ENCODE peak calls at places on chromosomes 3 and 15, in seven cellular contexts. One of them, this sample, is unnamed.

GRCh38 chr3:9151240-9151639 is 98.2 kb downstream of the SRGAP3 start:
- DNase-seq in stimulated activated CD8-positive, alpha-beta memory T cell treated with anti-CD3 and anti-CD28 coated beads, Interleukin-7, amount 100 ng/mL, for 4 hours: no peak
- DNase-seq in HEK293T: no peak
- DNase-seq in GM13977: no peak
- DNase-seq in AG09309: no peak
- DNase-seq in 8988T: no peak
- DNase-seq in natural killer cell treated with Interleukin-12 subunit alpha and Interleukin-12 subunit beta and Interleukin-15 and Interleukin-18, amount 100 ng/mL, for 72 hours: no peak
- DNase-seq in this sample: no peak

GRCh38 chr15:96320703-96321421 is 9.6 kb upstream of the NR2F2 start:
- DNase-seq in 8988T: no peak
- DNase-seq in AG09309: no peak
- DNase-seq in HEK293T: no peak
- DNase-seq in stimulated activated CD8-positive, alpha-beta memory T cell treated with anti-CD3 and anti-CD28 coated beads, Interleukin-7, amount 100 ng/mL, for 4 hours: no peak
- DNase-seq in natural killer cell treated with Interleukin-12 subunit alpha and Interleukin-12 subunit beta and Interleukin-15 and Interleukin-18, amount 100 ng/mL, for 72 hours: no peak
- DNase-seq in GM13977: no peak
- DNase-seq in this sample: no peak

GRCh38 chr3:63911395-63911900 is 735 bp downstream of the SCAANT1 start:
- DNase-seq in AG09309: no peak
- DNase-seq in natural killer cell treated with Interleukin-12 subunit alpha and Interleukin-12 subunit beta and Interleukin-15 and Interleukin-18, amount 100 ng/mL, for 72 hours: no peak
- DNase-seq in stimulated activated CD8-positive, alpha-beta memory T cell treated with anti-CD3 and anti-CD28 coated beads, Interleukin-7, amount 100 ng/mL, for 4 hours: no peak
- DNase-seq in GM13977: peak
- DNase-seq in HEK293T: no peak
- DNase-seq in 8988T: no peak
- DNase-seq in this sample: no peak

GRCh38 chr3:196111939-196112386 is 30.1 kb upstream of the TFRC start:
- DNase-seq in 8988T: no peak
- DNase-seq in HEK293T: no peak
- DNase-seq in AG09309: no peak
- DNase-seq in stimulated activated CD8-positive, alpha-beta memory T cell treated with anti-CD3 and anti-CD28 coated beads, Interleukin-7, amount 100 ng/mL, for 4 hours: no peak
- DNase-seq in natural killer cell treated with Interleukin-12 subunit alpha and Interleukin-12 subunit beta and Interleukin-15 and Interleukin-18, amount 100 ng/mL, for 72 hours: no peak
- DNase-seq in GM13977: peak
- DNase-seq in this sample: no peak

GRCh38 chr3:173681188-173681587 is 283.6 kb downstream of the NLGN1 start:
- DNase-seq in HEK293T: no peak
- DNase-seq in GM13977: no peak
- DNase-seq in natural killer cell treated with Interleukin-12 subunit alpha and Interleukin-12 subunit beta and Interleukin-15 and Interleukin-18, amount 100 ng/mL, for 72 hours: no peak
- DNase-seq in 8988T: no peak
- DNase-seq in AG09309: no peak
- DNase-seq in stimulated activated CD8-positive, alpha-beta memory T cell treated with anti-CD3 and anti-CD28 coated beads, Interleukin-7, amount 100 ng/mL, for 4 hours: no peak
- DNase-seq in this sample: no peak

GRCh38 chr3:187987919-187988318 is 166.0 kb upstream of the LPP start:
- DNase-seq in GM13977: no peak
- DNase-seq in AG09309: no peak
- DNase-seq in natural killer cell treated with Interleukin-12 subunit alpha and Interleukin-12 subunit beta and Interleukin-15 and Interleukin-18, amount 100 ng/mL, for 72 hours: no peak
- DNase-seq in 8988T: no peak
- DNase-seq in HEK293T: no peak
- DNase-seq in stimulated activated CD8-positive, alpha-beta memory T cell treated with anti-CD3 and anti-CD28 coated beads, Interleukin-7, amount 100 ng/mL, for 4 hours: peak
- DNase-seq in this sample: no peak

GRCh38 chr3:114722530-114722929 is 424.6 kb downstream of the ZBTB20 start:
- DNase-seq in natural killer cell treated with Interleukin-12 subunit alpha and Interleukin-12 subunit beta and Interleukin-15 and Interleukin-18, amount 100 ng/mL, for 72 hours: no peak
- DNase-seq in AG09309: no peak
- DNase-seq in stimulated activated CD8-positive, alpha-beta memory T cell treated with anti-CD3 and anti-CD28 coated beads, Interleukin-7, amount 100 ng/mL, for 4 hours: no peak
- DNase-seq in 8988T: no peak
- DNase-seq in HEK293T: no peak
- DNase-seq in GM13977: no peak
- DNase-seq in this sample: no peak

GRCh38 chr3:136994772-136995516 is 37.2 kb downstream of the IL20RB start:
- DNase-seq in AG09309: peak
- DNase-seq in stimulated activated CD8-positive, alpha-beta memory T cell treated with anti-CD3 and anti-CD28 coated beads, Interleukin-7, amount 100 ng/mL, for 4 hours: no peak
- DNase-seq in HEK293T: no peak
- DNase-seq in 8988T: no peak
- DNase-seq in GM13977: no peak
- DNase-seq in natural killer cell treated with Interleukin-12 subunit alpha and Interleukin-12 subunit beta and Interleukin-15 and Interleukin-18, amount 100 ng/mL, for 72 hours: no peak
- DNase-seq in this sample: peak

GRCh38 chr3:143514874-143515273 is 333.4 kb downstream of the SLC9A9 start:
- DNase-seq in natural killer cell treated with Interleukin-12 subunit alpha and Interleukin-12 subunit beta and Interleukin-15 and Interleukin-18, amount 100 ng/mL, for 72 hours: no peak
- DNase-seq in AG09309: no peak
- DNase-seq in stimulated activated CD8-positive, alpha-beta memory T cell treated with anti-CD3 and anti-CD28 coated beads, Interleukin-7, amount 100 ng/mL, for 4 hours: no peak
- DNase-seq in GM13977: no peak
- DNase-seq in HEK293T: no peak
- DNase-seq in 8988T: no peak
- DNase-seq in this sample: no peak

GRCh38 chr3:112497897-112498548 is 1.2 kb downstream of the BTLA start:
- DNase-seq in 8988T: no peak
- DNase-seq in natural killer cell treated with Interleukin-12 subunit alpha and Interleukin-12 subunit beta and Interleukin-15 and Interleukin-18, amount 100 ng/mL, for 72 hours: no peak
- DNase-seq in GM13977: no peak
- DNase-seq in HEK293T: no peak
- DNase-seq in stimulated activated CD8-positive, alpha-beta memory T cell treated with anti-CD3 and anti-CD28 coated beads, Interleukin-7, amount 100 ng/mL, for 4 hours: no peak
- DNase-seq in AG09309: no peak
- DNase-seq in this sample: no peak